ENCODE peak calls at places on chromosomes 13 and 19, in four cellular contexts. K is upper lobe of left lung, E is HepG2, O is transverse colon. Q is an unnamed sample. For H3K27me3, the result is how much of the 10 kb centered on the place peaks cover.

GRCh38 chr19:48878219-48879024 is 6.2 kb downstream of the PPP1R15A start:
- DNase-seq in E (no peak), O (no peak), K (peak), Q (peak)

GRCh38 chr19:18635831-18636182 is 1.0 kb upstream of the KLHL26 start:
- DNase-seq in E (no peak), K (no peak), O (no peak), Q (no peak)

GRCh38 chr19:9883231-9883758 is 48.2 kb downstream of the PIN1 start:
- DNase-seq in K (no peak), E (no peak), O (no peak), Q (no peak)

GRCh38 chr19:7397687-7398086 is 49.0 kb downstream of the ARHGEF18 start:
- DNase-seq in K (no peak), E (peak), O (no peak), Q (no peak)

GRCh38 chr13:45374917-45375316 is 33.9 kb upstream of the TPT1 start:
- DNase-seq in E (no peak), O (no peak), K (no peak), Q (no peak)

GRCh38 chr19:19860756-19861390 is 4.8 kb upstream of the ZNF253 start:
- DNase-seq in K (peak), O (no peak), E (no peak), Q (no peak)

GRCh38 chr19:37817180-37817911 is 38.0 kb upstream of the ZNF573 start:
- DNase-seq in O (peak), E (no peak), K (peak), Q (peak)

GRCh38 chr19:50858896-50859295 is 4.2 kb downstream of the KLK3 start:
- DNase-seq in K (no peak), E (no peak), O (peak), Q (no peak)

GRCh38 chr13:82571653-82572052 is 1310.6 kb downstream of the SLITRK1 start:
- DNase-seq in K (no peak), O (no peak), E (no peak), Q (no peak)

GRCh38 chr13:79966502-79966901 is 374.4 kb downstream of the SPRY2 start:
- DNase-seq in E (no peak), O (no peak), K (no peak), Q (no peak)

GRCh38 chr19:13134626-13135025 is 15.5 kb downstream of the STX10 start:
- DNase-seq in O (no peak), E (no peak), K (peak), Q (no peak)
- TF ChIP-seq EP300 in O (no peak), E (no peak), K (peak), Q (no peak)

DNA sequence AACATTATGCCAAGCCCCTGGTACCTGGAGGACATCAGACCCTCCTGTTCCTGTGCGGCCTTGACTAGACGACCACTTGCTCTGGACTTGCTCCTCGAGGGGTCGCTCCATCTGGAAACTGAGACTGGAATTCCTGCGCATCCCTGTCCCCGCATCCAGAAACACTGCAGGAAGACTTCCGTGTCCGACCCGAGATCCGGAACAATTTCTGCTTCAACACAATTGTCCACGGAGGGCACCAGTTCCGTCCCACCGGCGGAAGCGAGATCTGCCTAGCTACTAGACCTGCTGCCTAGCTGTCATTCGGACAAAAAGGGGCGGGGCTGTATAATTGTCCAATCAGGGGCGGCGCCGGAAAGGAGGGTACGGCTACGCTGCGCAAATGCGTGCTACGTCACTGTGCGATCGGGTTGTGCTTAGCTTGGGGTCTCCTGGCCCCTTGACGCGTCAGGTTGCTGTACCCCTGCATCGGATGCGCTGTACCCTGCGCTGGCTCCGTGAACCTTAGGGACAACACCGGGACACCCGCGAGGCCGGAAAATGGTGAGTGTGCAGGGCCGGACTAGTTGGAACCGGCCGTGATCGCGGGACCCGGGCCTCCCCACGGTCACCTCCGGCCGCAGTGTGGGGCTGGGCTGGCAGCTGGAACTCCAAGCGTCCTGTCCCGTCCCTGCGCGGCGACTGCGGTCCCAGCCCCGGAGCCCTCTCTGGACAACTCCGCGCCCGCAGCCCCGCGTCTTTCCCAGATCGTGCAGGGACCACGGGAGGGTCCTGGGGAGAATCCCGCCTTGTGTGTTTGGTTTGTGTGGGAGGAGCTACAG is at the start of the genes ZNF490 and ZNF791:
- DNase-seq in K (peak), E (peak), O (peak), Q (peak)
- H3K27me3 ChIP-seq in K (under half), E (under half), O (under half), Q (under half)

GRCh38 chr13:39417131-39417530 is 185.9 kb downstream of the LHFPL6 start:
- DNase-seq in O (no peak), K (no peak), E (no peak), Q (no peak)

GRCh38 chr13:39414339-39414738 is 188.7 kb downstream of the LHFPL6 start:
- DNase-seq in O (no peak), E (no peak), K (no peak), Q (no peak)

GRCh38 chr13:39415403-39415802 is 187.6 kb downstream of the LHFPL6 start:
- DNase-seq in K (peak), E (no peak), O (no peak), Q (peak)

GRCh38 chr13:39417643-39418042 is 185.3 kb downstream of the LHFPL6 start:
- DNase-seq in K (no peak), E (no peak), O (no peak), Q (peak)

GRCh38 chr13:39415003-39415402 is 188.0 kb downstream of the LHFPL6 start:
- DNase-seq in O (no peak), K (no peak), E (peak), Q (peak)
- TF ChIP-seq EP300 in O (peak), K (peak), E (no peak), Q (peak)

GRCh38 chr13:114200673-114201005 is 21.6 kb downstream of the CFAP97D2 start:
- DNase-seq in E (no peak), K (no peak), O (no peak), Q (no peak)
- H3K27me3 ChIP-seq in E (under half), K (under half), O (under half), Q (under half)

GRCh38 chr13:60268203-60268555 is 104.5 kb upstream of the DIAPH3 start:
- DNase-seq in O (no peak), E (no peak), K (no peak), Q (no peak)

GRCh38 chr13:60261432-60262351 is 98.0 kb upstream of the DIAPH3 start:
- DNase-seq in E (no peak), K (no peak), O (no peak), Q (no peak)

GRCh38 chr13:60260440-60260839 is 96.7 kb upstream of the DIAPH3 start:
- DNase-seq in K (no peak), E (no peak), O (no peak), Q (no peak)

GRCh38 chr13:60267498-60268202 is 103.9 kb upstream of the DIAPH3 start:
- DNase-seq in E (no peak), K (peak), O (peak), Q (no peak)

DNA sequence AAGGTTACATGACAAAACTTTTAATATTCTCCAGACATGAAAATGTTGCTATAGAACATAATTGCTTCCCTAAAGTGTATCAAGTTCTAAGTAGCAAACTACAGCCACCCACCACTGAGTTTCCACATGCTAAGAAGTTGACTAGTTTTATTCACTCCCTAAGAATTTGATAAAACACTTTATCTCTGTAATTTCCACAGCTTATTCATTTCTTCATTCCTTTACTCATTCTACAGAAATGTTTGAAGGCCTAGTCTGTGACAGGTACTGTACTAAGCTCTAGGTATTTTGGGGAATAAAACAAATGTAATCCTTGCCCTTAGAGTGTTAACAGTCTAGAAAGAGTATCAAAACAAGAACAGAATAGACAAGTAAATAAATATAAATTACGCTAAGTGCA is 101.8 kb upstream of the DIAPH3 start:
- DNase-seq in E (no peak), K (no peak), O (no peak), Q (no peak)
- TF ChIP-seq EP300 in E (no peak), K (no peak), O (no peak), Q (no peak)

GRCh38 chr19:40598121-40598917 is 2.9 kb upstream of the LTBP4 start:
- DNase-seq in O (peak), E (peak), K (peak), Q (peak)
- H3K27me3 ChIP-seq in O (half or more), E (under half), K (half or more), Q (under half)

GRCh38 chr13:97753942-97754670 is 199.4 kb upstream of the IPO5 start:
- DNase-seq in O (no peak), E (no peak), K (no peak), Q (no peak)
- TF ChIP-seq EP300 in O (no peak), E (no peak), K (no peak), Q (no peak)

DNA sequence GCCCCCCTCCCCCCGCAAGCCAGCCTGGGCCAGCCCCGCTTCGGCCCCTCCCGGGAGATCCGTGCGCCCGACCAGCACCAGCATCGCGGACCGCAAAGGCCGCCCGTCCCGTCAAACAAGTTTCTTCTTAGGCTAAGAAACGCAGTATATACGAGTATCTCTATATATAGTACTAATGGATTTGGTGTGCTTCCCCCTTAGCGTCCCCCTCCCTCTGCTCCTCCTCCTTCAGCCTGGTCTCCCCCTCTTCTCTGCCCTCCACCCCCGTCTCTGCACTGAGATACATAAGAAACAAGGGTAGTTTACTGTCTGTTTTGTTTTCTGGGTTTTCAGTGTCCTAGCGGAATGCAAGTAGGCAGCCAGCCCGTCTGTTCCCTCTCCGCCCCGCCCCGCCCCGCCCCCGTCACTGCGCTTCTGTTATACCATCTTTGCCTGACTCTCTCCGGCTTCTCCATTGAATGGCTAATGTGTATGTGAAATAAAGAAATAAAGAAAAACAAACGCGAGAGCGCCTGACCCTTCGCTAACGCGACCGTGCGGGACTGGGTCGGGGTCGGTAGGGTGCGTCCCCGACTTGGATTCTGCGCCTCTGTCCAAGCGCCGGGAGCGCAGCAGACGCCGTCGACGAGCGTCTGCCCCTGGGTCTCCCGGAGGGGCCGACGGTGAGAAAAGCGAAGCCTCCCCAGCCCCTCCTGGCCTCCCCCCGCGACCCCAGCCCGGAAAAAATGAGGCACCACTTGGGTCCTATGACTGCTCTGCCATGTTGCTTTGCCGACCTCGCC is 4.2 kb downstream of the LYL1 start:
- DNase-seq in E (no peak), O (no peak), K (peak), Q (no peak)
- H3K27me3 ChIP-seq in E (under half), O (under half), K (under half), Q (under half)

GRCh38 chr19:45887311-45887710 is 1.4 kb upstream of the IRF2BP1 start:
- DNase-seq in O (no peak), K (no peak), E (no peak), Q (no peak)

GRCh38 chr19:45884682-45885555 is 1.0 kb downstream of the IRF2BP1 start:
- DNase-seq in O (no peak), K (no peak), E (no peak), Q (peak)

GRCh38 chr19:45883881-45884681 is 1.9 kb downstream of the IRF2BP1 start:
- DNase-seq in O (no peak), E (no peak), K (no peak), Q (peak)

GRCh38 chr19:45885556-45886426 is at the start of gene IRF2BP1:
- DNase-seq in E (peak), K (peak), O (peak), Q (peak)

GRCh38 chr19:45886427-45887310 is 728 bp upstream of the IRF2BP1 start:
- DNase-seq in K (peak), E (peak), O (peak), Q (peak)
- TF ChIP-seq EP300 in K (no peak), E (no peak), O (no peak), Q (no peak)

DNA sequence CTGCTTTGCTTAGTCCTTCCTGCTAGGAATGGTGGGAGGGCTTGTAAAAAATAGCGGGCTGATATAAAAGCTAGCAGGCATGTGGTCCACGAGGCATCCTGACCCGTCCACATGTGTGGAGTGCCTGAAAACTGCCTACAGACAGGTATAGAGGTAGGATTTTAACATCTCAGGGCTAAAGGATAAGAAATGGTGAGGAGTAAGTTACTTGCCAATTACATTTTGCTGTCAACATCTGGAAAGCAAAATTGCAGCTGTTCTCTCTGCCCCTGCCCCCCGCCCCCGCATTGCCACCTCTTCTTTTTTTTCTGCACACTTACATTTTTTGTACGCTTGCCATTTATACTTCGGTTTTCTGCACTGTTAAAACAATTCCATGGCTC is 21.0 kb downstream of the NFIX start:
- DNase-seq in E (no peak), O (no peak), K (no peak), Q (no peak)
- H3K27me3 ChIP-seq in E (under half), O (under half), K (under half), Q (under half)